ENCODE peak calls at places on chromosomes 11 and 22, in five cellular contexts. X is neural progenitor cell, D is PC-3, U is H9, V is IMR-90. T is an unnamed sample.

GRCh38 chr11:116099541-116099940 is 595.3 kb upstream of the CADM1 start:
- DNase-seq in X (no peak), D (no peak), U (no peak), V (no peak), T (no peak)

GRCh38 chr11:77058900-77059299 is 7.9 kb upstream of the CAPN5 start:
- DNase-seq in X (no peak), D (no peak), U (no peak), V (no peak), T (no peak)

GRCh38 chr11:2576116-2576515 is 123.7 kb downstream of the KCNQ1OT1 start:
- DNase-seq in X (no peak), D (no peak), U (peak; percentile 12), V (no peak), T (no peak)

GRCh38 chr22:45441158-45441557 is 27.7 kb downstream of the RIBC2 start:
- DNase-seq in X (peak; percentile 73), D (peak; percentile 70), U (peak; percentile 70), V (peak; percentile 68), T (peak; percentile 51)

GRCh38 chr11:72641900-72642814 is 32.1 kb downstream of the PDE2A start:
- DNase-seq in X (peak; percentile 75), D (peak; percentile 40), U (peak; percentile 60), V (no peak), T (peak; percentile 33)

GRCh38 chr11:100908746-100909145 is 220.9 kb downstream of the PGR start:
- DNase-seq in X (no peak), D (peak; percentile 23), U (no peak), V (peak; percentile 52), T (no peak)

GRCh38 chr11:22349446-22349845 is 11.3 kb downstream of the SLC17A6 start:
- DNase-seq in X (no peak), D (no peak), U (no peak), V (no peak), T (no peak)

GRCh38 chr11:73404048-73404447 is 27.8 kb downstream of the RELT start:
- DNase-seq in X (peak; percentile 61), D (peak; percentile 68), U (peak; percentile 59), V (peak; percentile 40), T (no peak)

GRCh38 chr11:69542314-69543168 is 61.1 kb downstream of the LINC01488 start:
- DNase-seq in X (no peak), D (no peak), U (no peak), V (no peak), T (no peak)

GRCh38 chr22:45073064-45073463 is 63.3 kb upstream of the PHF21B start:
- DNase-seq in X (no peak), D (no peak), U (no peak), V (no peak), T (no peak)

GRCh38 chr22:21947040-21948014 is 5.3 kb downstream of the PPM1F start:
- DNase-seq in X (peak; percentile 59), D (peak; percentile 19), U (peak; percentile 57), V (peak; percentile 71), T (no peak)

GRCh38 chr22:30159561-30160353 is 79.5 kb downstream of the HORMAD2 start:
- DNase-seq in X (no peak), D (peak; percentile 67), U (no peak), V (peak; percentile 86), T (no peak)

GRCh38 chr22:35944458-35944857 is 84.2 kb downstream of the RBFOX2 start:
- DNase-seq in X (no peak), D (no peak), U (no peak), V (no peak), T (no peak)

GRCh38 chr11:94525933-94526332 is 13.7 kb downstream of the C11orf97 start:
- DNase-seq in X (peak; percentile 57), D (peak; percentile 48), U (no peak), V (peak; percentile 74), T (peak; percentile 92)

GRCh38 chr11:18050853-18051252 is 4.8 kb upstream of the TPH1 start:
- DNase-seq in X (no peak), D (no peak), U (no peak), V (no peak), T (no peak)

GRCh38 chr11:1516273-1517067 is 29.9 kb upstream of the MOB2 start:
- DNase-seq in X (no peak), D (peak; percentile 13), U (no peak), V (peak; percentile 61), T (no peak)

GRCh38 chr11:64449381-64450167 is 90.6 kb downstream of the RPS6KA4 start:
- DNase-seq in X (peak; percentile 89), D (peak; percentile 92), U (peak; percentile 91), V (peak; percentile 25), T (peak; percentile 73)

GRCh38 chr11:1992111-1992510 is 5.5 kb downstream of the H19 start:
- DNase-seq in X (no peak), D (no peak), U (no peak), V (no peak), T (no peak)

GRCh38 chr11:33703234-33703633 is 2.6 kb upstream of the C11orf91 start:
- DNase-seq in X (no peak), D (no peak), U (no peak), V (no peak), T (peak; percentile 60)

GRCh38 chr11:58060939-58061672 is 30.4 kb downstream of the OR6Q1 start:
- DNase-seq in X (peak; percentile 21), D (peak; percentile 18), U (peak; percentile 46), V (peak; percentile 50), T (no peak)

GRCh38 chr11:75365711-75366181 is 14.3 kb upstream of the ARRB1 start:
- DNase-seq in X (no peak), D (peak; percentile 58), U (no peak), V (peak; percentile 84), T (no peak)

GRCh38 chr22:26828311-26828710 is 170.9 kb downstream of the MIAT start:
- DNase-seq in X (no peak), D (no peak), U (no peak), V (no peak), T (no peak)

GRCh38 chr11:46105134-46105628 is 16.1 kb downstream of the PHF21A start:
- DNase-seq in X (no peak), D (no peak), U (no peak), V (no peak), T (no peak)

GRCh38 chr22:46373166-46373565 is 37.7 kb downstream of the TRMU start:
- DNase-seq in X (no peak), D (no peak), U (no peak), V (no peak), T (peak; percentile 74)

GRCh38 chr11:75896843-75897419 is 81.9 kb downstream of the UVRAG start:
- DNase-seq in X (peak; percentile 37), D (peak; percentile 82), U (no peak), V (peak; percentile 55), T (no peak)

GRCh38 chr22:36471341-36471821 is 10.1 kb downstream of the TXN2 start:
- DNase-seq in X (no peak), D (peak; percentile 61), U (no peak), V (peak; percentile 60), T (no peak)

GRCh38 chr22:28855355-28856094 is 27.8 kb upstream of the ZNRF3 start:
- DNase-seq in X (peak; percentile 74), D (peak; percentile 72), U (peak; percentile 63), V (peak; percentile 78), T (peak; percentile 76)

GRCh38 chr11:32615422-32615821 is 31.8 kb downstream of the EIF3M start:
- DNase-seq in X (peak; percentile 6), D (peak; percentile 28), U (no peak), V (no peak), T (no peak)

GRCh38 chr11:64834723-64835615 is 9.5 kb downstream of the CDC42BPG start:
- DNase-seq in X (no peak), D (peak; percentile 96), U (no peak), V (no peak), T (no peak)

GRCh38 chr22:27327497-27327896 is 474.1 kb downstream of the MN1 start:
- DNase-seq in X (no peak), D (no peak), U (no peak), V (no peak), T (no peak)

GRCh38 chr11:67505605-67506396 is 638 bp upstream of the PITPNM1 start:
- DNase-seq in X (peak; percentile 94), D (peak; percentile 99), U (peak; percentile 95), V (peak; percentile 78), T (peak; percentile 95)

GRCh38 chr11:67507242-67507890 is 596 bp downstream of the CDK2AP2 start:
- DNase-seq in X (peak; percentile 83), D (peak; percentile 82), U (peak; percentile 88), V (peak; percentile 68), T (peak; percentile 93)

GRCh38 chr11:67504950-67505561 is at the start of gene PITPNM1:
- DNase-seq in X (peak; percentile 86), D (peak; percentile 84), U (peak; percentile 76), V (peak; percentile 24), T (peak; percentile 84)

GRCh38 chr11:67507891-67508485 is at the start of gene CDK2AP2:
- DNase-seq in X (peak; percentile 100), D (peak; percentile 100), U (peak; percentile 100), V (peak; percentile 100), T (peak; percentile 100)

DNA sequence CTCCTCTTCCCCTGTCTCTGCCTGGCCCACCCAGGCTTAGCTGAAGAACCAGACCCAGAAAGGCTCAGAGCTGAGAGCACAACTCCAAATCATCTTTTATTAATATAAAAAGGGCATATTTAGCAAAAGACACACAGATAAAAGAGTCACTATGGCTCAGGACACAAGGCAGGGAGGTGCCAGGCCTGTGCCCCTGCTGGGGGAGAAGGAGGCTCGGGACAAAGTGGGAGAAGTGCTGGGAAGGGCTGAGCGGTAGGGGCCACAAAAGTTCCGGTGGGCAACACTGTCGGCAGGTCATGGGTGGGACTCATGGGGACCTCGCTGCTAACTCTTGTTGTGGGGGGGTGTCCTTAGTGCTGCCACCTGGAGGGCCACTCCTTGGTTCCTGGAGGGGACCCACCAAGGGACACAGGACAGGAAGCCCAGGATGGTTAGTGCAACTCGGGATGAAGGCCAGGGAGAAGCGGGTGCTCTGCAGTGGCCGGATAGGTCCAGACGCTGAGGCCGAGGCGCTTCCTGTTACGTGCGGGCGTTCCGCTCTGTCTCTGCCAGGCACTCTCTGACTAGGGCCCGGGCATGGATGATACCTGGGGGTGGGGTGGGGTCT is 1.4 kb upstream of the PITPNM1 start:
- DNase-seq in X (no peak), D (no peak), U (no peak), V (no peak), T (peak; percentile 40)
- H3K9ac ChIP-seq in X (no peak overlapping the region), D (peak overlapping the region; percentile 72), U (no peak overlapping the region), V (no peak overlapping the region), T (peak overlapping the region; percentile 95)

GRCh38 chr11:93517611-93518010 is 25.6 kb downstream of the SMCO4 start:
- DNase-seq in X (no peak), D (no peak), U (no peak), V (no peak), T (no peak)
- H3K4me1 ChIP-seq in X (peaks cover 44% of the 10 kb centered on the region), D (peaks cover 8% of the 10 kb centered on the region), U (peaks cover 8% of the 10 kb centered on the region), V (no peaks in the 10 kb centered on the region), T (no peaks in the 10 kb centered on the region)

GRCh38 chr11:14642873-14643696 is 519 bp upstream of the PDE3B start:
- DNase-seq in X (peak; percentile 5), D (no peak), U (no peak), V (no peak), T (no peak)
- H3K9ac ChIP-seq in X (no peak overlapping the region), D (no peak overlapping the region), U (peak overlapping the region; percentile 28), V (peak overlapping the region; percentile 79), T (peak overlapping the region; percentile 82)

GRCh38 chr11:36105743-36106581 is 162.1 kb downstream of the LDLRAD3 start:
- DNase-seq in X (no peak), D (no peak), U (no peak), V (no peak), T (no peak)
- H3K4me1 ChIP-seq in X (peaks cover 49% of the 10 kb centered on the region), D (no peaks in the 10 kb centered on the region), U (peaks cover 28% of the 10 kb centered on the region), V (no peaks in the 10 kb centered on the region), T (no peaks in the 10 kb centered on the region)